ENCODE peak calls at places on chromosome 13, in ten cellular contexts. F is AG10803; R is T follicular helper cell; M is stimulated activated CD4-positive, alpha-beta T cell treated with anti-CD3 and anti-CD28 coated beads, Interleukin-2, amount 100 ng/mL, for 48 hours; N is IMR-90; H is activated CD8-positive, alpha-beta memory T cell treated with anti-CD3 and anti-CD28 coated beads for 24 hours; L is substantia nigra; I is CD8-positive, alpha-beta memory T cell; X is keratinocyte; Z is stimulated activated naive B cell treated with anti-CD40 and anti-IgM and Interleukin-4, amounts not matched to agents 10 μg/mL and 1 μg/mL and 100 μg/mL, for 72 hours. P is an unnamed sample.

GRCh38 chr13:54194233-54195024 is 1165.8 kb downstream of the OLFM4 start:
- DNase-seq in F (no peak), R (no peak), M (no peak), N (no peak), H (no peak), L (no peak), I (no peak), X (no peak), Z (no peak), P (no peak)

GRCh38 chr13:112260108-112261055 is 115.8 kb upstream of the SPACA7 start:
- DNase-seq in F (no peak), R (no peak), M (no peak), N (no peak), H (peak), L (no peak), I (no peak), X (no peak), Z (no peak), P (no peak)

GRCh38 chr13:95741584-95742563 is 64.9 kb downstream of the DNAJC3 start:
- DNase-seq in F (no peak), R (no peak), M (no peak), N (no peak), H (no peak), L (no peak), I (no peak), X (no peak), Z (no peak), P (no peak)

GRCh38 chr13:29059837-29060236 is 239.7 kb downstream of the MTUS2 start:
- DNase-seq in F (no peak), R (no peak), M (no peak), N (no peak), H (no peak), L (no peak), I (no peak), X (no peak), Z (no peak), P (no peak)

GRCh38 chr13:52454459-52454824 is 836 bp upstream of the CKAP2 start:
- DNase-seq in F (no peak), R (no peak), M (no peak), N (peak), H (peak), L (no peak), I (no peak), X (no peak), Z (peak), P (no peak)

GRCh38 chr13:60838581-60838980 is 441.6 kb downstream of the TDRD3 start:
- DNase-seq in F (no peak), R (no peak), M (no peak), N (no peak), H (no peak), L (no peak), I (no peak), X (no peak), Z (no peak), P (no peak)

GRCh38 chr13:98295371-98295770 is 118.3 kb upstream of the RNF113B start:
- DNase-seq in F (no peak), R (no peak), M (no peak), N (peak), H (no peak), L (no peak), I (no peak), X (no peak), Z (no peak), P (no peak)

GRCh38 chr13:111346281-111346680 is 25.8 kb downstream of the TEX29 start:
- DNase-seq in F (no peak), R (no peak), M (no peak), N (no peak), H (no peak), L (no peak), I (no peak), X (no peak), Z (no peak), P (no peak)

GRCh38 chr13:36310417-36311108 is 12.9 kb upstream of the CCDC169 start:
- DNase-seq in F (no peak), R (no peak), M (no peak), N (peak), H (no peak), L (no peak), I (no peak), X (no peak), Z (no peak), P (no peak)

GRCh38 chr13:27174766-27175455 is 3.3 kb upstream of the USP12 start:
- DNase-seq in F (peak), R (no peak), M (no peak), N (peak), H (no peak), L (no peak), I (no peak), X (no peak), Z (no peak), P (no peak)

GRCh38 chr13:95234242-95234641 is 67.0 kb downstream of the ABCC4 start:
- DNase-seq in F (no peak), R (no peak), M (no peak), N (no peak), H (no peak), L (no peak), I (no peak), X (no peak), Z (no peak), P (no peak)

GRCh38 chr13:46313441-46314257 is 73.4 kb downstream of the RUBCNL start:
- DNase-seq in F (no peak), R (no peak), M (no peak), N (no peak), H (no peak), L (no peak), I (no peak), X (no peak), Z (no peak), P (no peak)

GRCh38 chr13:110874508-110874960 is 40.3 kb downstream of the ANKRD10 start:
- DNase-seq in F (peak), R (peak), M (peak), N (peak), H (peak), L (peak), I (no peak), X (no peak), Z (no peak), P (peak)

GRCh38 chr13:108155185-108156106 is 59.9 kb downstream of the LIG4 start:
- DNase-seq in F (peak), R (peak), M (peak), N (peak), H (peak), L (peak), I (peak), X (peak), Z (peak), P (no peak)

GRCh38 chr13:44212633-44213387 is 160.8 kb upstream of the SERP2 start:
- DNase-seq in F (peak), R (no peak), M (no peak), N (peak), H (no peak), L (no peak), I (no peak), X (no peak), Z (no peak), P (no peak)

GRCh38 chr13:77150651-77151050 is 123.7 kb upstream of the FBXL3 start:
- DNase-seq in F (no peak), R (no peak), M (no peak), N (peak), H (no peak), L (no peak), I (no peak), X (no peak), Z (no peak), P (no peak)

GRCh38 chr13:63311587-63311986 is 1895.9 kb upstream of the PCDH20 start:
- DNase-seq in F (no peak), R (no peak), M (no peak), N (no peak), H (no peak), L (no peak), I (no peak), X (no peak), Z (no peak), P (no peak)

GRCh38 chr13:89401209-89401810 is 1730.1 kb downstream of the SLITRK5 start:
- DNase-seq in F (peak), R (no peak), M (no peak), N (peak), H (no peak), L (no peak), I (no peak), X (no peak), Z (no peak), P (no peak)

GRCh38 chr13:104004572-104004971 is 938.4 kb upstream of the SLC10A2 start:
- DNase-seq in F (no peak), R (no peak), M (no peak), N (no peak), H (no peak), L (no peak), I (no peak), X (no peak), Z (no peak), P (no peak)

GRCh38 chr13:102907886-102908515 is 62.2 kb downstream of the ERCC5 start:
- DNase-seq in F (peak), R (no peak), M (no peak), N (no peak), H (no peak), L (no peak), I (no peak), X (no peak), Z (no peak), P (no peak)

GRCh38 chr13:106407338-106407737 is 128.1 kb downstream of the EFNB2 start:
- DNase-seq in F (no peak), R (no peak), M (no peak), N (no peak), H (no peak), L (no peak), I (no peak), X (no peak), Z (no peak), P (no peak)

GRCh38 chr13:60617863-60618733 is 221.1 kb downstream of the TDRD3 start:
- DNase-seq in F (peak), R (no peak), M (no peak), N (peak), H (no peak), L (peak), I (no peak), X (no peak), Z (no peak), P (no peak)

GRCh38 chr13:98141938-98142426 is 912 bp upstream of the FARP1 start:
- DNase-seq in F (peak), R (no peak), M (no peak), N (no peak), H (peak), L (no peak), I (no peak), X (no peak), Z (no peak), P (no peak)

GRCh38 chr13:29587645-29588044 is 7.8 kb downstream of the SLC7A1 start:
- DNase-seq in F (no peak), R (no peak), M (no peak), N (peak), H (no peak), L (no peak), I (no peak), X (no peak), Z (no peak), P (no peak)

GRCh38 chr13:60139272-60139671 is 24.5 kb downstream of the DIAPH3 start:
- DNase-seq in F (peak), R (no peak), M (no peak), N (peak), H (no peak), L (no peak), I (no peak), X (no peak), Z (no peak), P (no peak)

P was measured in 8988T.